ENCODE peak calls at places on chromosomes 11 and 22, in five cellular contexts. One of them, this sample, is unnamed.

GRCh38 chr22:49786976-49787843 is 40.5 kb downstream of the BRD1 start:
- DNase-seq in OCI-M1: no peak
- DNase-seq in progenitor cell of endocrine pancreas: no peak
- DNase-seq in mucosa of descending colon: peak
- DNase-seq in adipocyte: no peak
- DNase-seq in this sample: no peak

GRCh38 chr11:27391336-27392015 is 28.5 kb upstream of the CCDC34 start:
- DNase-seq in adipocyte: no peak
- DNase-seq in OCI-M1: no peak
- DNase-seq in mucosa of descending colon: no peak
- DNase-seq in progenitor cell of endocrine pancreas: no peak
- DNase-seq in this sample: no peak

GRCh38 chr11:125241104-125241503 is 76.6 kb downstream of the PKNOX2 start:
- DNase-seq in progenitor cell of endocrine pancreas: no peak
- DNase-seq in mucosa of descending colon: no peak
- DNase-seq in adipocyte: no peak
- DNase-seq in OCI-M1: no peak
- DNase-seq in this sample: peak

GRCh38 chr11:19511413-19512183 is 201.0 kb upstream of the NAV2 start:
- DNase-seq in mucosa of descending colon: peak
- DNase-seq in progenitor cell of endocrine pancreas: no peak
- DNase-seq in adipocyte: no peak
- DNase-seq in OCI-M1: no peak
- DNase-seq in this sample: peak

GRCh38 chr11:72719144-72719543 is 33.1 kb downstream of the ARAP1 start:
- DNase-seq in OCI-M1: no peak
- DNase-seq in mucosa of descending colon: no peak
- DNase-seq in adipocyte: no peak
- DNase-seq in progenitor cell of endocrine pancreas: no peak
- DNase-seq in this sample: peak

GRCh38 chr11:128324051-128324481 is 263.3 kb downstream of the ETS1 start:
- DNase-seq in progenitor cell of endocrine pancreas: no peak
- DNase-seq in OCI-M1: no peak
- DNase-seq in adipocyte: no peak
- DNase-seq in mucosa of descending colon: no peak
- DNase-seq in this sample: no peak

GRCh38 chr22:41777749-41778395 is 22.6 kb upstream of the CCDC134 start:
- DNase-seq in progenitor cell of endocrine pancreas: no peak
- DNase-seq in mucosa of descending colon: no peak
- DNase-seq in adipocyte: no peak
- DNase-seq in OCI-M1: no peak
- DNase-seq in this sample: no peak

GRCh38 chr11:20031155-20032001 is 128.9 kb downstream of the DBX1 start:
- DNase-seq in OCI-M1: no peak
- DNase-seq in adipocyte: peak
- DNase-seq in progenitor cell of endocrine pancreas: no peak
- DNase-seq in mucosa of descending colon: no peak
- DNase-seq in this sample: peak

GRCh38 chr11:119995730-119996491 is 142.0 kb downstream of the TRIM29 start:
- DNase-seq in mucosa of descending colon: no peak
- DNase-seq in progenitor cell of endocrine pancreas: no peak
- DNase-seq in adipocyte: no peak
- DNase-seq in OCI-M1: no peak
- DNase-seq in this sample: no peak

GRCh38 chr11:64713031-64713780 is 9.8 kb downstream of the NRXN2 start:
- DNase-seq in mucosa of descending colon: no peak
- DNase-seq in adipocyte: peak
- DNase-seq in progenitor cell of endocrine pancreas: peak
- DNase-seq in OCI-M1: no peak
- DNase-seq in this sample: peak

GRCh38 chr22:45935573-45935972 is 41.4 kb downstream of the WNT7B start:
- DNase-seq in OCI-M1: no peak
- DNase-seq in mucosa of descending colon: no peak
- DNase-seq in progenitor cell of endocrine pancreas: no peak
- DNase-seq in adipocyte: no peak
- DNase-seq in this sample: no peak

GRCh38 chr22:33210129-33210784 is 152.1 kb upstream of the SYN3 start:
- DNase-seq in progenitor cell of endocrine pancreas: peak
- DNase-seq in mucosa of descending colon: no peak
- DNase-seq in adipocyte: peak
- DNase-seq in OCI-M1: peak
- DNase-seq in this sample: peak

GRCh38 chr22:32649515-32650200 is 151.8 kb upstream of the TIMP3 start:
- DNase-seq in mucosa of descending colon: no peak
- DNase-seq in OCI-M1: peak
- DNase-seq in adipocyte: no peak
- DNase-seq in progenitor cell of endocrine pancreas: no peak
- DNase-seq in this sample: no peak

GRCh38 chr11:24661313-24661712 is 164.5 kb downstream of the LUZP2 start:
- DNase-seq in adipocyte: no peak
- DNase-seq in OCI-M1: no peak
- DNase-seq in progenitor cell of endocrine pancreas: no peak
- DNase-seq in mucosa of descending colon: no peak
- DNase-seq in this sample: peak

GRCh38 chr22:46914481-46914880 is 152.0 kb downstream of the TBC1D22A start:
- DNase-seq in adipocyte: no peak
- DNase-seq in OCI-M1: no peak
- DNase-seq in progenitor cell of endocrine pancreas: no peak
- DNase-seq in mucosa of descending colon: no peak
- DNase-seq in this sample: no peak

GRCh38 chr11:36300651-36301050 is 4.6 kb downstream of the PRR5L start:
- DNase-seq in mucosa of descending colon: peak
- DNase-seq in OCI-M1: no peak
- DNase-seq in progenitor cell of endocrine pancreas: no peak
- DNase-seq in adipocyte: peak
- DNase-seq in this sample: peak

GRCh38 chr11:76910620-76911414 is 50.1 kb downstream of the ACER3 start:
- DNase-seq in adipocyte: peak
- DNase-seq in mucosa of descending colon: no peak
- DNase-seq in progenitor cell of endocrine pancreas: no peak
- DNase-seq in OCI-M1: peak
- DNase-seq in this sample: peak

GRCh38 chr11:67389477-67389876 is 2.3 kb upstream of the RAD9A start:
- DNase-seq in progenitor cell of endocrine pancreas: peak
- DNase-seq in adipocyte: peak
- DNase-seq in mucosa of descending colon: no peak
- DNase-seq in OCI-M1: peak
- DNase-seq in this sample: no peak